ENCODE peak calls at places on chromosomes 13 and 19, in nine cellular contexts. One of them, this sample, is unnamed.

GRCh38 chr19:19425170-19425875 is 19.8 kb downstream of the GATAD2A start:
- DNase-seq in progenitor cell of endocrine pancreas: no peak
- DNase-seq in Peyer's patch: no peak
- DNase-seq in CD4-positive, alpha-beta T cell: no peak
- DNase-seq in fibroblast of the aortic adventitia: no peak
- DNase-seq in skeletal muscle cell: no peak
- DNase-seq in GM10248: no peak
- DNase-seq in BJ: no peak
- DNase-seq in lower lobe of right lung: no peak
- DNase-seq in this sample: no peak

GRCh38 chr13:20197361-20197834 is 4.7 kb upstream of the GJB2 start:
- DNase-seq in BJ: no peak
- DNase-seq in GM10248: peak; percentile 50
- DNase-seq in progenitor cell of endocrine pancreas: no peak
- DNase-seq in Peyer's patch: no peak
- DNase-seq in lower lobe of right lung: no peak
- DNase-seq in skeletal muscle cell: peak; percentile 27
- DNase-seq in fibroblast of the aortic adventitia: peak; percentile 72
- DNase-seq in CD4-positive, alpha-beta T cell: no peak
- DNase-seq in this sample: no peak

GRCh38 chr13:88526186-88526852 is 855.1 kb downstream of the SLITRK5 start:
- DNase-seq in CD4-positive, alpha-beta T cell: no peak
- DNase-seq in progenitor cell of endocrine pancreas: no peak
- DNase-seq in fibroblast of the aortic adventitia: no peak
- DNase-seq in Peyer's patch: no peak
- DNase-seq in BJ: no peak
- DNase-seq in skeletal muscle cell: no peak
- DNase-seq in lower lobe of right lung: no peak
- DNase-seq in GM10248: no peak
- DNase-seq in this sample: no peak

GRCh38 chr13:90918551-90918950 is 428.9 kb upstream of the MIR17HG start:
- DNase-seq in BJ: no peak
- DNase-seq in GM10248: no peak
- DNase-seq in progenitor cell of endocrine pancreas: no peak
- DNase-seq in CD4-positive, alpha-beta T cell: no peak
- DNase-seq in skeletal muscle cell: peak; percentile 67
- DNase-seq in lower lobe of right lung: no peak
- DNase-seq in Peyer's patch: no peak
- DNase-seq in fibroblast of the aortic adventitia: peak; percentile 0
- DNase-seq in this sample: no peak

GRCh38 chr13:66532845-66533244 is 697.3 kb downstream of the PCDH9 start:
- DNase-seq in fibroblast of the aortic adventitia: no peak
- DNase-seq in skeletal muscle cell: no peak
- DNase-seq in progenitor cell of endocrine pancreas: no peak
- DNase-seq in Peyer's patch: no peak
- DNase-seq in CD4-positive, alpha-beta T cell: no peak
- DNase-seq in GM10248: no peak
- DNase-seq in BJ: no peak
- DNase-seq in lower lobe of right lung: no peak
- DNase-seq in this sample: no peak

GRCh38 chr13:36858285-36858684 is 39.3 kb downstream of the RFXAP start:
- DNase-seq in CD4-positive, alpha-beta T cell: no peak
- DNase-seq in skeletal muscle cell: no peak
- DNase-seq in GM10248: peak; percentile 39
- DNase-seq in Peyer's patch: no peak
- DNase-seq in progenitor cell of endocrine pancreas: no peak
- DNase-seq in lower lobe of right lung: no peak
- DNase-seq in BJ: peak; percentile 6
- DNase-seq in fibroblast of the aortic adventitia: peak; percentile 75
- DNase-seq in this sample: peak; percentile 18

GRCh38 chr13:90055121-90055520 is 1292.4 kb upstream of the MIR17HG start:
- DNase-seq in CD4-positive, alpha-beta T cell: no peak
- DNase-seq in skeletal muscle cell: peak; percentile 13
- DNase-seq in Peyer's patch: no peak
- DNase-seq in GM10248: no peak
- DNase-seq in progenitor cell of endocrine pancreas: no peak
- DNase-seq in fibroblast of the aortic adventitia: no peak
- DNase-seq in BJ: no peak
- DNase-seq in lower lobe of right lung: no peak
- DNase-seq in this sample: no peak

GRCh38 chr13:47415048-47415447 is 518.2 kb upstream of the HTR2A start:
- DNase-seq in Peyer's patch: no peak
- DNase-seq in skeletal muscle cell: no peak
- DNase-seq in CD4-positive, alpha-beta T cell: no peak
- DNase-seq in lower lobe of right lung: no peak
- DNase-seq in BJ: no peak
- DNase-seq in progenitor cell of endocrine pancreas: no peak
- DNase-seq in fibroblast of the aortic adventitia: peak; percentile 56
- DNase-seq in GM10248: no peak
- DNase-seq in this sample: no peak

GRCh38 chr13:88544836-88545235 is 873.7 kb downstream of the SLITRK5 start:
- DNase-seq in CD4-positive, alpha-beta T cell: no peak
- DNase-seq in skeletal muscle cell: no peak
- DNase-seq in progenitor cell of endocrine pancreas: no peak
- DNase-seq in BJ: no peak
- DNase-seq in Peyer's patch: no peak
- DNase-seq in lower lobe of right lung: no peak
- DNase-seq in GM10248: no peak
- DNase-seq in fibroblast of the aortic adventitia: no peak
- DNase-seq in this sample: no peak

GRCh38 chr19:19591133-19591825 is 27.2 kb downstream of the PBX4 start:
- DNase-seq in lower lobe of right lung: no peak
- DNase-seq in progenitor cell of endocrine pancreas: no peak
- DNase-seq in fibroblast of the aortic adventitia: peak; percentile 91
- DNase-seq in Peyer's patch: peak; percentile 77
- DNase-seq in BJ: peak; percentile 87
- DNase-seq in CD4-positive, alpha-beta T cell: peak; percentile 42
- DNase-seq in skeletal muscle cell: peak; percentile 86
- DNase-seq in GM10248: peak; percentile 82
- DNase-seq in this sample: peak; percentile 95

GRCh38 chr13:31012285-31013024 is 80.0 kb downstream of the TEX26 start:
- DNase-seq in Peyer's patch: no peak
- DNase-seq in lower lobe of right lung: no peak
- DNase-seq in BJ: no peak
- DNase-seq in GM10248: no peak
- DNase-seq in skeletal muscle cell: no peak
- DNase-seq in fibroblast of the aortic adventitia: peak; percentile 53
- DNase-seq in progenitor cell of endocrine pancreas: no peak
- DNase-seq in CD4-positive, alpha-beta T cell: no peak
- DNase-seq in this sample: no peak

GRCh38 chr19:38093154-38093553 is 130.9 kb downstream of the DPF1 start:
- DNase-seq in lower lobe of right lung: no peak
- DNase-seq in CD4-positive, alpha-beta T cell: no peak
- DNase-seq in fibroblast of the aortic adventitia: no peak
- DNase-seq in Peyer's patch: no peak
- DNase-seq in skeletal muscle cell: no peak
- DNase-seq in GM10248: no peak
- DNase-seq in BJ: no peak
- DNase-seq in progenitor cell of endocrine pancreas: no peak
- DNase-seq in this sample: no peak

GRCh38 chr19:44905437-44906160 is at the start of gene APOE:
- DNase-seq in fibroblast of the aortic adventitia: no peak
- DNase-seq in lower lobe of right lung: no peak
- DNase-seq in Peyer's patch: no peak
- DNase-seq in CD4-positive, alpha-beta T cell: no peak
- DNase-seq in skeletal muscle cell: no peak
- DNase-seq in progenitor cell of endocrine pancreas: no peak
- DNase-seq in GM10248: no peak
- DNase-seq in BJ: no peak
- DNase-seq in this sample: no peak

GRCh38 chr13:46478641-46479040 is 74.3 kb upstream of the LRCH1 start:
- DNase-seq in skeletal muscle cell: no peak
- DNase-seq in fibroblast of the aortic adventitia: peak; percentile 16
- DNase-seq in progenitor cell of endocrine pancreas: no peak
- DNase-seq in Peyer's patch: no peak
- DNase-seq in lower lobe of right lung: no peak
- DNase-seq in GM10248: no peak
- DNase-seq in BJ: no peak
- DNase-seq in CD4-positive, alpha-beta T cell: no peak
- DNase-seq in this sample: no peak

GRCh38 chr19:39038098-39038497 is 5.7 kb upstream of the FBXO27 start:
- DNase-seq in Peyer's patch: peak; percentile 54
- DNase-seq in progenitor cell of endocrine pancreas: no peak
- DNase-seq in lower lobe of right lung: no peak
- DNase-seq in GM10248: no peak
- DNase-seq in CD4-positive, alpha-beta T cell: no peak
- DNase-seq in fibroblast of the aortic adventitia: peak; percentile 50
- DNase-seq in skeletal muscle cell: no peak
- DNase-seq in BJ: no peak
- DNase-seq in this sample: no peak

GRCh38 chr13:24092108-24092507 is 68.4 kb upstream of the SPATA13 start:
- DNase-seq in CD4-positive, alpha-beta T cell: no peak
- DNase-seq in skeletal muscle cell: no peak
- DNase-seq in fibroblast of the aortic adventitia: peak; percentile 16
- DNase-seq in progenitor cell of endocrine pancreas: no peak
- DNase-seq in BJ: no peak
- DNase-seq in lower lobe of right lung: no peak
- DNase-seq in Peyer's patch: no peak
- DNase-seq in GM10248: no peak
- DNase-seq in this sample: no peak

GRCh38 chr13:32846020-32846451 is 170.2 kb upstream of the KL start:
- DNase-seq in fibroblast of the aortic adventitia: no peak
- DNase-seq in lower lobe of right lung: no peak
- DNase-seq in progenitor cell of endocrine pancreas: no peak
- DNase-seq in skeletal muscle cell: no peak
- DNase-seq in BJ: no peak
- DNase-seq in Peyer's patch: no peak
- DNase-seq in GM10248: no peak
- DNase-seq in CD4-positive, alpha-beta T cell: no peak
- DNase-seq in this sample: no peak

GRCh38 chr19:55220525-55220924 is 8.0 kb downstream of the TMEM86B start:
- DNase-seq in GM10248: no peak
- DNase-seq in skeletal muscle cell: no peak
- DNase-seq in CD4-positive, alpha-beta T cell: no peak
- DNase-seq in lower lobe of right lung: no peak
- DNase-seq in fibroblast of the aortic adventitia: no peak
- DNase-seq in progenitor cell of endocrine pancreas: no peak
- DNase-seq in BJ: no peak
- DNase-seq in Peyer's patch: no peak
- DNase-seq in this sample: no peak

GRCh38 chr19:46216612-46217011 is 12.9 kb upstream of the IGFL1 start:
- DNase-seq in lower lobe of right lung: no peak
- DNase-seq in BJ: no peak
- DNase-seq in GM10248: no peak
- DNase-seq in fibroblast of the aortic adventitia: no peak
- DNase-seq in Peyer's patch: no peak
- DNase-seq in skeletal muscle cell: no peak
- DNase-seq in progenitor cell of endocrine pancreas: no peak
- DNase-seq in CD4-positive, alpha-beta T cell: no peak
- DNase-seq in this sample: no peak

GRCh38 chr13:31765441-31765840 is 26.1 kb downstream of the RXFP2 start:
- DNase-seq in Peyer's patch: no peak
- DNase-seq in CD4-positive, alpha-beta T cell: no peak
- DNase-seq in lower lobe of right lung: no peak
- DNase-seq in fibroblast of the aortic adventitia: peak; percentile 84
- DNase-seq in skeletal muscle cell: peak; percentile 87
- DNase-seq in BJ: peak; percentile 83
- DNase-seq in progenitor cell of endocrine pancreas: no peak
- DNase-seq in GM10248: no peak
- DNase-seq in this sample: peak; percentile 84

GRCh38 chr19:54521022-54521859 is 18.6 kb downstream of the LAIR2 start:
- DNase-seq in BJ: no peak
- DNase-seq in skeletal muscle cell: no peak
- DNase-seq in progenitor cell of endocrine pancreas: no peak
- DNase-seq in lower lobe of right lung: no peak
- DNase-seq in Peyer's patch: no peak
- DNase-seq in fibroblast of the aortic adventitia: no peak
- DNase-seq in CD4-positive, alpha-beta T cell: no peak
- DNase-seq in GM10248: no peak
- DNase-seq in this sample: no peak

GRCh38 chr19:5369962-5370367 is 29.4 kb upstream of the PTPRS start:
- DNase-seq in Peyer's patch: peak; percentile 61
- DNase-seq in BJ: no peak
- DNase-seq in skeletal muscle cell: no peak
- DNase-seq in CD4-positive, alpha-beta T cell: peak; percentile 26
- DNase-seq in GM10248: peak; percentile 67
- DNase-seq in lower lobe of right lung: peak; percentile 50
- DNase-seq in fibroblast of the aortic adventitia: no peak
- DNase-seq in progenitor cell of endocrine pancreas: peak; percentile 82
- DNase-seq in this sample: no peak

GRCh38 chr19:19132912-19133311 is 5.4 kb downstream of the TMEM161A start:
- DNase-seq in skeletal muscle cell: no peak
- DNase-seq in BJ: no peak
- DNase-seq in Peyer's patch: no peak
- DNase-seq in lower lobe of right lung: no peak
- DNase-seq in CD4-positive, alpha-beta T cell: no peak
- DNase-seq in progenitor cell of endocrine pancreas: no peak
- DNase-seq in GM10248: no peak
- DNase-seq in fibroblast of the aortic adventitia: no peak
- DNase-seq in this sample: no peak

GRCh38 chr19:10748924-10749434 is 31.1 kb downstream of the DNM2 start:
- DNase-seq in progenitor cell of endocrine pancreas: no peak
- DNase-seq in BJ: no peak
- DNase-seq in Peyer's patch: peak; percentile 90
- DNase-seq in lower lobe of right lung: peak; percentile 79
- DNase-seq in GM10248: no peak
- DNase-seq in fibroblast of the aortic adventitia: peak; percentile 70
- DNase-seq in CD4-positive, alpha-beta T cell: no peak
- DNase-seq in skeletal muscle cell: no peak
- DNase-seq in this sample: no peak

GRCh38 chr19:10228393-10228792 is 2.7 kb downstream of the S1PR2 start:
- DNase-seq in fibroblast of the aortic adventitia: no peak
- DNase-seq in lower lobe of right lung: no peak
- DNase-seq in skeletal muscle cell: no peak
- DNase-seq in CD4-positive, alpha-beta T cell: no peak
- DNase-seq in Peyer's patch: no peak
- DNase-seq in BJ: no peak
- DNase-seq in GM10248: no peak
- DNase-seq in progenitor cell of endocrine pancreas: no peak
- DNase-seq in this sample: no peak

GRCh38 chr19:31312004-31312403 is 37.2 kb downstream of the TSHZ3 start:
- DNase-seq in lower lobe of right lung: no peak
- DNase-seq in BJ: peak; percentile 27
- DNase-seq in progenitor cell of endocrine pancreas: no peak
- DNase-seq in Peyer's patch: peak; percentile 46
- DNase-seq in skeletal muscle cell: peak; percentile 52
- DNase-seq in fibroblast of the aortic adventitia: peak; percentile 88
- DNase-seq in GM10248: no peak
- DNase-seq in CD4-positive, alpha-beta T cell: no peak
- DNase-seq in this sample: peak; percentile 55

GRCh38 chr13:96816261-96816660 is 178.0 kb downstream of the OXGR1 start:
- DNase-seq in CD4-positive, alpha-beta T cell: no peak
- DNase-seq in lower lobe of right lung: no peak
- DNase-seq in GM10248: no peak
- DNase-seq in BJ: no peak
- DNase-seq in fibroblast of the aortic adventitia: peak; percentile 72
- DNase-seq in progenitor cell of endocrine pancreas: no peak
- DNase-seq in Peyer's patch: no peak
- DNase-seq in skeletal muscle cell: peak; percentile 89
- DNase-seq in this sample: no peak

GRCh38 chr19:50928841-50929240 is 17.6 kb upstream of the KLK4 start:
- DNase-seq in BJ: no peak
- DNase-seq in fibroblast of the aortic adventitia: no peak
- DNase-seq in GM10248: no peak
- DNase-seq in CD4-positive, alpha-beta T cell: no peak
- DNase-seq in progenitor cell of endocrine pancreas: no peak
- DNase-seq in Peyer's patch: no peak
- DNase-seq in lower lobe of right lung: no peak
- DNase-seq in skeletal muscle cell: no peak
- DNase-seq in this sample: no peak

GRCh38 chr19:47702671-47703070 is 10.6 kb upstream of the EHD2 start:
- DNase-seq in skeletal muscle cell: no peak
- DNase-seq in BJ: no peak
- DNase-seq in Peyer's patch: no peak
- DNase-seq in lower lobe of right lung: no peak
- DNase-seq in fibroblast of the aortic adventitia: no peak
- DNase-seq in GM10248: no peak
- DNase-seq in progenitor cell of endocrine pancreas: no peak
- DNase-seq in CD4-positive, alpha-beta T cell: no peak
- DNase-seq in this sample: no peak

This sample was measured in GM04503.